ENCODE peak calls at places on chromosomes 4 and X, in nine cellular contexts. E, Z, D, C, Q, X, P, L and M are unnamed samples.

GRCh38 chr4:118953276-118953675 is 64.6 kb downstream of the SYNPO2 start:
- DNase-seq in P (no peak), L (no peak), X (no peak), D (no peak), C (no peak), Z (no peak), Q (no peak), E (no peak), M (no peak)

GRCh38 chr4:117986331-117986730 is 48.0 kb upstream of the NDST3 start:
- DNase-seq in D (no peak), Q (no peak), Z (no peak), L (no peak), E (no peak), P (no peak), C (no peak), X (no peak), M (no peak)

GRCh38 chr4:13548984-13549546 is 4.8 kb upstream of the NKX3-2 start:
- DNase-seq in X (peak), Z (peak), E (peak), Q (peak), C (no peak), D (peak), P (peak), L (peak), M (peak)

GRCh38 chrX:9605484-9605883 is 140.6 kb downstream of the TBL1X start:
- DNase-seq in Q (no peak), E (no peak), Z (no peak), L (no peak), C (no peak), D (no peak), X (no peak), P (no peak), M (no peak)

GRCh38 chrX:109773374-109773773 is 40.3 kb upstream of the ACSL4 start:
- DNase-seq in E (no peak), L (no peak), C (no peak), P (no peak), Q (no peak), X (no peak), D (no peak), Z (no peak), M (no peak)

GRCh38 chr4:177367336-177367735 is 57.7 kb downstream of the NEIL3 start:
- DNase-seq in D (no peak), Q (peak), L (peak), X (no peak), Z (peak), C (no peak), E (peak), P (peak), M (peak)

GRCh38 chr4:117324851-117325491 is 239.6 kb upstream of the TRAM1L1 start:
- DNase-seq in P (peak), X (peak), Q (peak), E (no peak), L (peak), C (no peak), D (no peak), Z (peak), M (no peak)

GRCh38 chr4:146275370-146275769 is 61.0 kb downstream of the REELD1 start:
- DNase-seq in L (no peak), D (peak), C (no peak), Z (peak), E (no peak), P (no peak), Q (no peak), X (no peak), M (no peak)

GRCh38 chrX:69028761-69029120 is 136.5 kb downstream of the PJA1 start:
- DNase-seq in D (no peak), E (no peak), X (no peak), P (no peak), Q (no peak), C (no peak), L (no peak), Z (no peak), M (no peak)

GRCh38 chr4:14743601-14744000 is 258.7 kb upstream of the CPEB2 start:
- DNase-seq in P (no peak), Q (peak), Z (no peak), E (no peak), C (no peak), L (no peak), X (peak), D (no peak), M (no peak)

GRCh38 chr4:87555751-87556619 is 26.8 kb upstream of the SPARCL1 start:
- DNase-seq in C (no peak), Z (peak), X (peak), P (peak), E (no peak), Q (peak), D (no peak), L (peak), M (no peak)

GRCh38 chrX:76555816-76556215 is 128.3 kb downstream of the MAGEE1 start:
- DNase-seq in D (no peak), Z (peak), X (peak), E (no peak), P (peak), C (no peak), L (peak), Q (peak), M (peak)

GRCh38 chrX:153764786-153765137 is 713 bp downstream of the PLXNB3 start:
- DNase-seq in Z (no peak), X (no peak), D (peak), E (no peak), Q (no peak), P (no peak), C (no peak), L (no peak), M (no peak)

GRCh38 chrX:28016823-28017222 is 35.6 kb upstream of the DCAF8L1 start:
- DNase-seq in E (no peak), Z (no peak), D (no peak), C (no peak), P (no peak), X (no peak), L (no peak), Q (no peak), M (no peak)

GRCh38 chrX:27918799-27919198 is 62.5 kb downstream of the DCAF8L1 start:
- DNase-seq in L (peak), C (no peak), E (no peak), P (peak), X (peak), Q (no peak), D (peak), Z (peak), M (peak)

GRCh38 chrX:49075347-49075746 is 1.5 kb upstream of the PRAF2 start:
- DNase-seq in Q (no peak), L (no peak), D (no peak), E (no peak), P (no peak), C (no peak), Z (no peak), X (no peak), M (no peak)

GRCh38 chrX:1453951-1454785 is 1.5 kb upstream of the ASMTL start:
- DNase-seq in D (peak), X (peak), L (peak), C (no peak), E (peak), P (peak), Q (peak), Z (peak), M (peak)

GRCh38 chrX:40644821-40645358 is 2.5 kb downstream of the CXorf38 start:
- DNase-seq in C (peak), Z (peak), L (peak), P (peak), X (peak), D (peak), Q (peak), E (peak), M (no peak)

GRCh38 chr4:81380364-81380853 is 91.3 kb downstream of the RASGEF1B start:
- DNase-seq in Z (no peak), X (no peak), D (no peak), L (no peak), P (no peak), C (no peak), E (no peak), Q (no peak), M (no peak)

GRCh38 chrX:44068043-44068442 is 94.9 kb upstream of the NDP start:
- DNase-seq in D (no peak), Q (no peak), L (no peak), X (no peak), C (no peak), P (no peak), Z (no peak), E (no peak), M (no peak)

GRCh38 chr4:89249313-89249712 is 58.3 kb downstream of the GPRIN3 start:
- DNase-seq in D (no peak), P (no peak), Q (no peak), L (no peak), X (no peak), E (no peak), Z (no peak), C (no peak), M (no peak)

GRCh38 chrX:2608638-2609430 is 82.3 kb upstream of the CD99 start:
- DNase-seq in P (peak), X (peak), Z (peak), Q (peak), C (no peak), E (peak), L (peak), D (peak), M (peak)

GRCh38 chrX:10015711-10016515 is 48.8 kb downstream of the CLDN34 start:
- DNase-seq in Q (no peak), Z (no peak), L (peak), E (peak), C (no peak), D (peak), P (peak), X (peak), M (peak)

GRCh38 chrX:20066968-20067708 is 49.6 kb downstream of the MAP7D2 start:
- DNase-seq in C (no peak), P (peak), E (peak), Z (peak), L (peak), D (no peak), X (peak), Q (peak), M (peak)

GRCh38 chrX:155070663-155070974 is 317 bp downstream of the CMC4 start:
- DNase-seq in X (peak), Q (no peak), E (no peak), C (no peak), L (no peak), P (no peak), Z (no peak), D (no peak), M (no peak)

GRCh38 chr4:147371661-147372060 is 109.2 kb upstream of the EDNRA start:
- DNase-seq in Z (peak), C (no peak), L (peak), E (no peak), D (no peak), X (no peak), Q (peak), P (peak), M (no peak)

GRCh38 chr4:8289956-8290700 is 20.6 kb downstream of the HTRA3 start:
- DNase-seq in Z (no peak), Q (no peak), L (no peak), D (peak), X (no peak), E (no peak), C (no peak), P (no peak), M (no peak)

GRCh38 chr4:93776386-93777080 is 52.0 kb upstream of the ATOH1 start:
- DNase-seq in Z (no peak), C (no peak), X (peak), D (no peak), Q (peak), E (no peak), L (peak), P (peak), M (no peak)

GRCh38 chrX:100654256-100654655 is 10.3 kb downstream of the SRPX2 start:
- DNase-seq in X (no peak), Z (no peak), P (peak), D (no peak), E (no peak), Q (no peak), L (peak), C (no peak), M (peak)

GRCh38 chr4:114980932-114981693 is 132.3 kb downstream of the NDST4 start:
- DNase-seq in Z (no peak), C (no peak), X (peak), D (no peak), Q (no peak), P (no peak), L (no peak), E (no peak), M (no peak)

GRCh38 chr4:56078866-56079265 is 130.1 kb downstream of the CEP135 start:
- DNase-seq in P (no peak), D (no peak), Q (no peak), Z (no peak), L (no peak), X (no peak), E (no peak), C (no peak), M (no peak)

GRCh38 chrX:71195959-71196727 is 26.9 kb upstream of the GJB1 start:
- DNase-seq in Q (no peak), Z (no peak), P (no peak), L (no peak), X (no peak), C (no peak), E (peak), D (no peak), M (no peak)

GRCh38 chrX:139106111-139106510 is 394.6 kb upstream of the FGF13 start:
- DNase-seq in E (no peak), D (no peak), C (no peak), Z (peak), Q (no peak), X (no peak), L (peak), P (no peak), M (no peak)

GRCh38 chrX:108036298-108036973 is 8.4 kb upstream of the VSIG1 start:
- DNase-seq in P (peak), D (no peak), X (peak), L (peak), Q (peak), C (no peak), Z (peak), E (no peak), M (no peak)

GRCh38 chrX:154597221-154597620 is 12.3 kb downstream of the CTAG1A start:
- DNase-seq in E (no peak), C (no peak), X (no peak), Q (no peak), L (no peak), Z (no peak), D (no peak), P (no peak), M (peak)

GRCh38 chr4:139822391-139822790 is 156.8 kb downstream of the MGST2 start:
- DNase-seq in Q (no peak), D (no peak), Z (no peak), P (no peak), X (peak), L (no peak), C (no peak), E (no peak), M (no peak)

GRCh38 chr4:142846729-142847606 is 867 bp upstream of the INPP4B start:
- DNase-seq in C (no peak), P (peak), D (peak), Z (peak), E (peak), Q (no peak), X (no peak), L (peak), M (peak)

GRCh38 chr4:142840516-142841123 is 5.5 kb downstream of the INPP4B start:
- DNase-seq in D (no peak), Q (peak), P (peak), X (peak), E (no peak), L (peak), C (no peak), Z (peak), M (no peak)

GRCh38 chr4:142844782-142845181 is 1.3 kb downstream of the INPP4B start:
- DNase-seq in Q (no peak), P (no peak), D (no peak), Z (no peak), L (no peak), C (no peak), E (no peak), X (no peak), M (no peak)

GRCh38 chr4:142846105-142846728 is at the start of gene INPP4B:
- DNase-seq in Z (peak), P (peak), L (peak), D (peak), C (no peak), E (peak), Q (peak), X (peak), M (peak)

GRCh38 chr4:142845293-142846070 is 619 bp downstream of the INPP4B start:
- DNase-seq in P (peak), Q (no peak), Z (no peak), D (peak), C (no peak), E (no peak), X (peak), L (peak), M (peak)
- H3K4me3 ChIP-seq in P (peak), Q (peak), Z (peak), D (peak), C (peak), E (peak), X (peak), L (peak), M (peak)

DNA sequence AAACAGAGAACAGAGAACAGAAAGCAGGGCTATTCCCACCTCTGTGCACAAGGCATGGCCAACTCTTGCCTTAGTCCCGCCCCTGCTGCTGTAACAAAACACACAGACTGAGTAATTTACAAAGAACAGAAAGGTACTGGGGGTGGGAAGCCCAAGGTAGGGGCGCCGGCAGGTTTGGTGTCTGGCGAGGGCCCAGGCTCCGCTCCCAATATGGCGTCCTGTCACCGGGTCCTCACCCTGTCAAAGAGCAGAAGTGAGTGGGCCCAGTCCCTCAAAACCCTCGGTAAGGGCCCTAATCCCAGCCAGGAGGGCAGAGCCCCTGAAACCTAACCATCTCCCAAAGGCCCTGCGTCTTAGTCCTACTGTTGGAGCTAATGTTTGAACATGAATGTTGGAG is 71.0 kb downstream of the FAM53A start:
- DNase-seq in D (no peak), L (no peak), Z (no peak), C (no peak), E (no peak), X (no peak), Q (no peak), P (no peak), M (no peak)
- H3K4me3 ChIP-seq in D (no peak), L (no peak), Z (no peak), C (no peak), E (no peak), X (no peak), Q (no peak), P (no peak), M (no peak)

GRCh38 chr4:76233088-76233487 is 18.4 kb upstream of the FAM47E start:
- DNase-seq in Z (no peak), D (no peak), Q (no peak), E (no peak), C (no peak), X (no peak), L (no peak), P (no peak), M (no peak)

GRCh38 chr4:76233534-76233933 is 18.0 kb upstream of the FAM47E start:
- DNase-seq in E (no peak), Q (no peak), D (no peak), L (no peak), P (no peak), Z (no peak), C (no peak), X (no peak), M (no peak)

GRCh38 chr4:76234679-76235044 is 16.9 kb upstream of the FAM47E start:
- DNase-seq in P (no peak), Z (no peak), E (no peak), C (no peak), L (no peak), Q (no peak), X (no peak), D (no peak), M (no peak)

GRCh38 chr4:76233967-76234678 is 17.4 kb upstream of the FAM47E start:
- DNase-seq in Q (no peak), Z (no peak), X (no peak), E (no peak), C (no peak), D (no peak), P (no peak), L (no peak), M (no peak)

GRCh38 chr4:76232681-76233080 is 18.8 kb upstream of the FAM47E start:
- DNase-seq in D (no peak), L (no peak), X (peak), Q (no peak), Z (peak), P (no peak), C (no peak), E (no peak), M (no peak)
- H3K4me3 ChIP-seq in D (no peak), L (no peak), X (no peak), Q (no peak), Z (no peak), P (no peak), C (no peak), E (no peak), M (no peak)

GRCh38 chr4:54539500-54540029 is 118.2 kb upstream of the KIT start:
- DNase-seq in X (peak), E (no peak), L (peak), D (peak), P (peak), C (no peak), Q (peak), Z (no peak), M (peak)
- H3K4me3 ChIP-seq in X (peak), E (no peak), L (peak), D (peak), P (peak), C (peak), Q (peak), Z (peak), M (peak)

GRCh38 chr4:83947111-83947510 is 411.2 kb downstream of the GPAT3 start:
- DNase-seq in C (no peak), E (no peak), L (no peak), D (no peak), P (no peak), Q (no peak), X (no peak), Z (no peak), M (peak)

DNA sequence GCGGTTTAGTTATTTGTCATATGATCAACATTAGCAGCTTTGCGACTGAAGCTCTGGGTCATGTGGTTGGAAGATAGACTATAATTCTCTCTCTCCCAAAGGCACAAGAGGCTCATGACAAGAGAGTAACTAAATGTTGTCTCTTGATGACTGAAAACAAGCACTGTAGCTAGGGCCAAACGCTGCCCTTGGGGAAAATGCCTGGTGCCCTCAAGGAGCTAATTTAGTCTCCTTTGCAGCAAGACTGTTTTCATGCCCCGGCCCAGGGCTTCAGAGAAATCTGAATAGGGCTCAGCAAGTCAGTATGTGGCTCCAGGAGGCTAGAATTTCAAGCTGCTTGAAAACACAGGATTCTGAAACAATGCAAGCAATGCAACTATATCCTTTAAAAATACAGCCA is 411.9 kb downstream of the GPAT3 start:
- DNase-seq in D (no peak), P (no peak), L (no peak), Z (no peak), Q (no peak), C (no peak), X (peak), E (no peak), M (no peak)
- H3K4me3 ChIP-seq in D (no peak), P (no peak), L (no peak), Z (no peak), Q (no peak), C (no peak), X (no peak), E (no peak), M (peak)